ENCODE peak calls at places on chromosomes 7 and 10, in eight cellular contexts. U is body of pancreas; H is upper lobe of right lung; Q is upper lobe of left lung; Z is A549; L is left lung; V is right cardiac atrium; J is CD4-positive, CD25-positive, alpha-beta regulatory T cell. I is an unnamed sample.

GRCh38 chr10:116183733-116184447 is 89.1 kb downstream of the GFRA1 start:
- ATAC-seq in U (no peak), L (peak; percentile 52), V (no peak), Z (peak; percentile 81), H (no peak), Q (no peak), J (no peak), I (no peak)

GRCh38 chr7:70355591-70356323 is 757.5 kb downstream of the AUTS2 start:
- ATAC-seq in V (no peak), H (no peak), Q (no peak), L (no peak), U (no peak), Z (no peak), J (no peak), I (no peak)

GRCh38 chr10:112701528-112702295 is 248.3 kb upstream of the TCF7L2 start:
- ATAC-seq in L (no peak), H (peak; percentile 86), Q (no peak), U (no peak), V (no peak), Z (no peak), J (no peak), I (no peak)

GRCh38 chr10:122515022-122515424 is 45.5 kb upstream of the DMBT1 start:
- ATAC-seq in L (no peak), Z (no peak), Q (no peak), V (peak; percentile 81), J (no peak), H (no peak), U (peak; percentile 52), I (peak; percentile 67)

GRCh38 chr7:44473295-44473694 is 17.2 kb downstream of the NUDCD3 start:
- ATAC-seq in Z (no peak), H (no peak), Q (no peak), L (no peak), V (no peak), J (no peak), U (no peak), I (no peak)

GRCh38 chr7:93361853-93362252 is 129.7 kb downstream of the VPS50 start:
- ATAC-seq in V (no peak), Z (no peak), U (no peak), J (no peak), L (no peak), Q (no peak), H (no peak), I (no peak)

GRCh38 chr10:66277481-66277880 is 648.4 kb upstream of the LRRTM3 start:
- ATAC-seq in Q (no peak), V (no peak), U (no peak), L (no peak), Z (no peak), J (no peak), H (no peak), I (no peak)

GRCh38 chr10:79054203-79055099 is 14.3 kb upstream of the ZMIZ1 start:
- ATAC-seq in J (no peak), Q (peak; percentile 1), U (peak; percentile 10), V (no peak), Z (no peak), H (peak; percentile 26), L (peak; percentile 48), I (no peak)

GRCh38 chr7:26307226-26307625 is 15.6 kb downstream of the SNX10 start:
- ATAC-seq in Q (peak; percentile 50), Z (no peak), U (no peak), H (peak; percentile 80), L (peak; percentile 66), J (no peak), V (peak; percentile 39), I (peak; percentile 75)

GRCh38 chr7:151260883-151261282 is 12.4 kb upstream of the SMARCD3 start:
- ATAC-seq in H (no peak), U (no peak), J (no peak), Z (no peak), Q (no peak), V (no peak), L (no peak), I (no peak)

GRCh38 chr7:101435461-101436225 is 73.0 kb downstream of the COL26A1 start:
- ATAC-seq in Z (no peak), L (no peak), J (no peak), V (no peak), Q (peak; percentile 48), U (no peak), H (no peak), I (no peak)

GRCh38 chr10:24448351-24449009 is 239.5 kb downstream of the KIAA1217 start:
- ATAC-seq in J (no peak), L (no peak), H (no peak), Q (no peak), U (no peak), Z (no peak), V (no peak), I (no peak)

GRCh38 chr7:151923097-151923876 is 33.0 kb upstream of the GALNTL5 start:
- ATAC-seq in Z (no peak), H (peak; percentile 72), U (peak; percentile 69), V (peak; percentile 74), L (peak; percentile 58), J (no peak), Q (peak; percentile 68), I (peak; percentile 68)

GRCh38 chr10:69348824-69349541 is 67.7 kb downstream of the TACR2 start:
- ATAC-seq in Q (no peak), J (no peak), U (peak; percentile 34), L (peak; percentile 29), H (peak; percentile 74), Z (peak; percentile 73), V (peak; percentile 70), I (peak; percentile 94)
- H3K4me1 ChIP-seq in Q (peaks cover 54% of the 10 kb centered on the region), J (peaks cover 52% of the 10 kb centered on the region), U (peaks cover 13% of the 10 kb centered on the region), L (peaks cover 73% of the 10 kb centered on the region), H (peaks cover 47% of the 10 kb centered on the region), Z (peaks cover 39% of the 10 kb centered on the region), V (peaks cover 28% of the 10 kb centered on the region), I (no peaks in the 10 kb centered on the region)

GRCh38 chr10:88107296-88107695 is 243.9 kb downstream of the PTEN start:
- ATAC-seq in V (no peak), L (no peak), Z (no peak), J (no peak), U (no peak), H (no peak), Q (no peak), I (no peak)

GRCh38 chr10:88108115-88108610 is 244.7 kb downstream of the PTEN start:
- ATAC-seq in H (peak; percentile 76), Q (peak; percentile 45), J (peak; percentile 16), L (peak; percentile 23), Z (peak; percentile 67), V (no peak), U (no peak), I (no peak)

GRCh38 chr10:88107698-88108097 is 244.3 kb downstream of the PTEN start:
- ATAC-seq in Q (no peak), H (no peak), J (no peak), V (no peak), Z (no peak), L (no peak), U (no peak), I (no peak)

GRCh38 chr10:88104213-88104612 is 240.8 kb downstream of the PTEN start:
- ATAC-seq in J (no peak), V (no peak), Z (no peak), U (no peak), H (no peak), L (no peak), Q (no peak), I (no peak)

GRCh38 chr10:88106348-88106747 is 242.9 kb downstream of the PTEN start:
- ATAC-seq in H (peak; percentile 74), Q (no peak), V (no peak), L (peak; percentile 31), Z (no peak), J (no peak), U (no peak), I (peak; percentile 34)
- H3K4me3 ChIP-seq in H (no peak overlapping the region), Q (no peak overlapping the region), V (no peak overlapping the region), L (no peak overlapping the region), Z (no peak overlapping the region), J (no peak overlapping the region), U (no peak overlapping the region), I (no peak overlapping the region)

DNA sequence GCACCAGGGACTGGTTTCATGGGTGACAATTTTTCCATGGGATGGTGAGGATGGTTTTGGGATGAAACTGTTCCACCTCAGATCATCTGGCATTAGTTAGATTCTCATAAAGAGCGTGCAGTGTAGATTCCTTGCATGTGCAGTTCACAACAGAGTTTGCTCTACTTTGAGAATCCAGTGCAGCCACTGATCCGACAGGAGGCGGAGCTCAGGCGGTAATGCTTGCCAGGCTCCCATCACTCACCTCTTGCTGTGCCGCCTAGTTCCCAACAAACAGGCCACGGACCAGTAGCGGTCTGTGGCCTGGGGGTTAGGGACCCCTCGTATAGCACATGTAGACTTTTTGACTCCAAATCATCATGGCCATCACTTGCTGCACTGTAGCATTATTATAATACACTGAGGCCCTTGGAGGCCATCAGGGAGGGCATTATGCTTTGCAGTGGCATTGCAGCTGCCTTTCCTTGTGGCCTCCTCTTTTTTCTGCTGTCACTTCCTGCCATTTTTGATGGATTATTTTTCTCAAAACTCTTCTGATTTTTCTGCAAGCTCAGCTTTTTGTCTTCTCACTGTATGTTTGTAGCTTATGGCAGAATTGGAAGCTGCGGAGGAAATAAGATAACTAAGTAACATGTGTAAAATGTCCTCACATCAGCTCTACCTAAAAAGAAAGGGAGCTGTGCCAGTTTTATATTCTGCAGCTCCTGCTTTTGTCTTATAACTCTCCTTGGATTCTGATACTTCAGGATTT is 18.5 kb downstream of the CSGALNACT2 start:
- ATAC-seq in J (no peak), Q (no peak), Z (no peak), V (no peak), L (no peak), U (no peak), H (no peak), I (no peak)
- H3K4me1 ChIP-seq in J (peaks cover 19% of the 10 kb centered on the region), Q (peaks cover 9% of the 10 kb centered on the region), Z (no peaks in the 10 kb centered on the region), V (no peaks in the 10 kb centered on the region), L (peaks cover 83% of the 10 kb centered on the region), U (peaks cover 1% of the 10 kb centered on the region), H (peaks cover 20% of the 10 kb centered on the region), I (peaks cover 3% of the 10 kb centered on the region)

GRCh38 chr7:71636329-71636728 is 504.4 kb downstream of the GALNT17 start:
- ATAC-seq in U (no peak), L (peak; percentile 36), Z (no peak), V (no peak), H (no peak), J (no peak), Q (no peak), I (no peak)
- H3K4me3 ChIP-seq in U (no peak overlapping the region), L (no peak overlapping the region), Z (no peak overlapping the region), V (no peak overlapping the region), H (no peak overlapping the region), J (no peak overlapping the region), Q (no peak overlapping the region), I (no peak overlapping the region)

DNA sequence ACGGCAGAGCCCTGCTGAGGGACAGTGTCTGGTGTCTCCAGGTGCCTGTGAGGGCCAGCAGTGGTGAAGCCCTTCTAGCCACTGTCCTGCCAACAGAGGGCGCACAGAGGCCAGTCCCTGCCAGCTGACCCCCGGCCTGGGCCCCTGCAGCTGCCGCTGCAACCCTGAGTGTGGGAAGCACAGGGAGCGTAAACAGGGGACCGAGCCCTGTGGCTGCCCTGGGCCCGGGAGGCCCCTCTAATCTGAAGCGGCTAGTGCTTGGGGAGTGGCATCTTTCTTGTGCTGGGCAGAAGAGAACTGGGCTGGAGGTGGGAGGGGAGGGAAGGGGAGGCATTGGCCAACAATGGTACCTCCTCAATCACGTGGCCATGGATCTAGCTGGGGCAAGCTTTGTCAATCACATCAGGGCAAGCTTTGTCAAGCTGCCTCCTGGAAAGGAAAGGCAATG is 34.6 kb downstream of the TRIM8 start:
- ATAC-seq in V (peak; percentile 54), H (peak; percentile 82), J (no peak), U (peak; percentile 84), L (peak; percentile 64), Q (peak; percentile 76), Z (peak; percentile 91), I (peak; percentile 19)
- H3K4me1 ChIP-seq in V (peaks cover 12% of the 10 kb centered on the region), H (peaks cover 53% of the 10 kb centered on the region), J (peaks cover 31% of the 10 kb centered on the region), U (peaks cover 35% of the 10 kb centered on the region), L (peaks cover 56% of the 10 kb centered on the region), Q (peaks cover 59% of the 10 kb centered on the region), Z (peaks cover 4% of the 10 kb centered on the region), I (peaks cover 35% of the 10 kb centered on the region)

GRCh38 chr7:155251831-155252230 is 45.8 kb upstream of the INSIG1 start:
- ATAC-seq in V (no peak), H (no peak), U (peak; percentile 25), L (no peak), J (no peak), Q (no peak), Z (no peak), I (no peak)
- H3K4me3 ChIP-seq in V (no peak overlapping the region), H (no peak overlapping the region), U (no peak overlapping the region), L (no peak overlapping the region), J (no peak overlapping the region), Q (no peak overlapping the region), Z (no peak overlapping the region), I (no peak overlapping the region)

I was measured in gastroesophageal sphincter.